ENCODE peak calls at places on chromosomes 13 and 19, in four cellular contexts. One of them, this sample, is unnamed.

GRCh38 chr19:4620675-4621074 is 18.6 kb upstream of the TNFAIP8L1 start:
- DNase-seq in GM12878: no peak
- DNase-seq in HepG2: no peak
- DNase-seq in K562: peak; percentile 36
- DNase-seq in this sample: no peak

GRCh38 chr19:18481505-18482222 is 40.2 kb downstream of the ELL start:
- DNase-seq in K562: no peak
- DNase-seq in HepG2: no peak
- DNase-seq in GM12878: no peak
- DNase-seq in this sample: no peak

GRCh38 chr13:110524484-110525254 is 36.9 kb downstream of the RAB20 start:
- DNase-seq in K562: no peak
- DNase-seq in GM12878: no peak
- DNase-seq in HepG2: no peak
- DNase-seq in this sample: no peak

GRCh38 chr19:5805465-5806132 is 732 bp downstream of the NRTN start:
- DNase-seq in HepG2: peak; percentile 65
- DNase-seq in K562: peak; percentile 86
- DNase-seq in GM12878: no peak
- DNase-seq in this sample: peak; percentile 85

GRCh38 chr13:83221813-83222241 is 660.4 kb downstream of the SLITRK1 start:
- DNase-seq in GM12878: no peak
- DNase-seq in K562: no peak
- DNase-seq in HepG2: no peak
- DNase-seq in this sample: no peak

GRCh38 chr13:111093634-111094033 is 21.5 kb upstream of the ARHGEF7 start:
- DNase-seq in K562: no peak
- DNase-seq in HepG2: no peak
- DNase-seq in GM12878: no peak
- DNase-seq in this sample: no peak

GRCh38 chr13:113275387-113275786 is 21.7 kb upstream of the LAMP1 start:
- DNase-seq in K562: peak; percentile 65
- DNase-seq in HepG2: peak; percentile 84
- DNase-seq in GM12878: no peak
- DNase-seq in this sample: peak; percentile 39

GRCh38 chr19:40604647-40605200 is 3.6 kb downstream of the LTBP4 start:
- DNase-seq in K562: peak; percentile 40
- DNase-seq in HepG2: no peak
- DNase-seq in GM12878: no peak
- DNase-seq in this sample: no peak

GRCh38 chr13:100203696-100204367 is 114.9 kb downstream of the PCCA start:
- DNase-seq in K562: no peak
- DNase-seq in GM12878: no peak
- DNase-seq in HepG2: no peak
- DNase-seq in this sample: no peak

GRCh38 chr13:43303040-43303729 is 279.8 kb downstream of the DNAJC15 start:
- DNase-seq in K562: no peak
- DNase-seq in GM12878: no peak
- DNase-seq in HepG2: peak; percentile 12
- DNase-seq in this sample: peak; percentile 55

GRCh38 chr13:50403311-50403710 is 388.1 kb downstream of the KCNRG start:
- DNase-seq in HepG2: peak; percentile 78
- DNase-seq in GM12878: no peak
- DNase-seq in K562: no peak
- DNase-seq in this sample: no peak

GRCh38 chr19:14562660-14563589 is 8.9 kb downstream of the NDUFB7 start:
- DNase-seq in K562: no peak
- DNase-seq in HepG2: no peak
- DNase-seq in GM12878: no peak
- DNase-seq in this sample: no peak

GRCh38 chr19:14563590-14563926 is 8.3 kb downstream of the NDUFB7 start:
- DNase-seq in K562: no peak
- DNase-seq in HepG2: no peak
- DNase-seq in GM12878: no peak
- DNase-seq in this sample: no peak

GRCh38 chr19:14560776-14561108 is 11.1 kb downstream of the NDUFB7 start:
- DNase-seq in K562: no peak
- DNase-seq in HepG2: no peak
- DNase-seq in GM12878: no peak
- DNase-seq in this sample: no peak

GRCh38 chr19:14561249-14561648 is 10.6 kb downstream of the NDUFB7 start:
- DNase-seq in HepG2: no peak
- DNase-seq in GM12878: no peak
- DNase-seq in K562: no peak
- DNase-seq in this sample: no peak

DNA sequence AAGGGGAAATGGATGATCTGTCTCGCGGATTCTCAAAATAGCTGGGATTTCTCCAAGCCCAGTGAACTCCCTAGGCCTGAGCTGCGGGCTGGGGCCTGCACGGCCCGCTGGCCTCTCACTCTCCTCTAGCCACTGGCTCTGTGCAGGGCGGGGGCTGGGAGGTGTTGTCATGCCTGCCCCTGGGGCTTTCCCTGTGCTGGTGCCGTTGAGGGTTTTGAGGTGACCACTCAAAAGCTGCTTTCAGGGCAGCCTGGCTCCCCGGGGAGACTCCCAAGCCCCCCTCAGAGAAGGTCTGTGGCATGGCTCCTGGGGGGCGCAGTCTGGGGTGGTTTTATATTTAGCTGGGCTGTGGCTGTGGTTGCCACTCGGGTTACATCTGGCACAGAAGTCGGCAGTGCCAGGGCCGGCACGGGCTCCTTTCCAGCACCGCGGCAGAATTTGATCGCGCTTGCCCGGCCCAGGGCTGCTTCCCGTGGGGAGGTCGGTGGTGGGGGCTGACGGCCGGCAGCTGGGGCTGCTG is 10.0 kb downstream of the NDUFB7 start:
- DNase-seq in HepG2: no peak
- DNase-seq in GM12878: no peak
- DNase-seq in K562: no peak
- DNase-seq in this sample: no peak
- TF ChIP-seq TARDBP in HepG2: no peak
- TF ChIP-seq TARDBP in GM12878: no peak
- TF ChIP-seq TARDBP in K562: no peak
- TF ChIP-seq TARDBP in this sample: no peak

GRCh38 chr13:20190481-20191310 is 2.0 kb downstream of the GJB2 start:
- DNase-seq in GM12878: no peak
- DNase-seq in HepG2: no peak
- DNase-seq in K562: no peak
- DNase-seq in this sample: no peak
- TF ChIP-seq TARDBP in GM12878: no peak
- TF ChIP-seq TARDBP in HepG2: no peak
- TF ChIP-seq TARDBP in K562: no peak
- TF ChIP-seq TARDBP in this sample: no peak

GRCh38 chr19:55668603-55669348 is 6.2 kb upstream of the EPN1 start:
- DNase-seq in K562: no peak
- DNase-seq in GM12878: no peak
- DNase-seq in HepG2: no peak
- DNase-seq in this sample: no peak

GRCh38 chr19:55671054-55671378 is 4.0 kb upstream of the EPN1 start:
- DNase-seq in K562: no peak
- DNase-seq in GM12878: no peak
- DNase-seq in HepG2: no peak
- DNase-seq in this sample: no peak

GRCh38 chr19:55672418-55672817 is 2.6 kb upstream of the EPN1 start:
- DNase-seq in HepG2: no peak
- DNase-seq in GM12878: no peak
- DNase-seq in K562: peak; percentile 52
- DNase-seq in this sample: no peak

GRCh38 chr19:55669418-55670279 is 5.4 kb upstream of the EPN1 start:
- DNase-seq in GM12878: no peak
- DNase-seq in HepG2: no peak
- DNase-seq in K562: no peak
- DNase-seq in this sample: no peak

DNA sequence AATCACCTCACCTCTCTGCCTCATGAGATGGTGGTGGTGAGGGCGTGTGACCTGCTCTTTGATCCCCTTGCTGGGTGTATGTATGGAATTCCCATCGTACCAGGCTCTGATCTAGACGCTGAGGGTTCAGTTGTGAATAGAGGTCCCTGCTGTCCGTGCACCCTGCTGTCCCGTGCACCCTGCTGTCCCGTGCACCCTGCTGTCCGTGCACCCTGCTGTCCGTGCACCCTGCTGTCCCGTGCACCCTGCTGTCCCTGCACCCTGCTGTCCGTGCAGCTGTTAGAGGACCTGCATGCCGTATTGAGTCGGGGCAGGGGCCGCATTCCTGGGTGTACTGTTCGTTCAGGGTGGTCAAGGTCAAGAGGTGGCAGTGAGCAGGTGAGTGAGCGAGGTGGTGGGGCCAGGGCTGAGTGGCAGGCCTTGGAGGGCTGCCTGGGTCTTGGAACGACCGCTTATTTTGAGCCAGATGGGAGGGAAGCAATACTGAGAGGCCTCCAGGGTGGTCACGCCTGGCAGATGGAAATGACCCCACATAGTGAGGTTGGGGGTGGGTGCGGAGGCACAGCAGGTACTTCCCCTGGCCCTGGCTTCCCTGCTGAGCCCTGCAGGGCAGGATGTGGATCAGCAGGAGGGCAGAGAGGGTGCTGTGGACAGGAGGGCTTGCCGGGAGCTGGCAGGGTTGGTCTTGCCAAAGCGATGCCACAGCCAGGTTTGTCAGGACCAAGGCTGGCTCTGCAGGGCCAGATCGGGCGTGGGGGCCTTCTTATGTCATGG is 4.6 kb upstream of the EPN1 start:
- DNase-seq in K562: no peak
- DNase-seq in HepG2: no peak
- DNase-seq in GM12878: no peak
- DNase-seq in this sample: no peak
- TF ChIP-seq TARDBP in K562: no peak
- TF ChIP-seq TARDBP in HepG2: no peak
- TF ChIP-seq TARDBP in GM12878: no peak
- TF ChIP-seq TARDBP in this sample: no peak

DNA sequence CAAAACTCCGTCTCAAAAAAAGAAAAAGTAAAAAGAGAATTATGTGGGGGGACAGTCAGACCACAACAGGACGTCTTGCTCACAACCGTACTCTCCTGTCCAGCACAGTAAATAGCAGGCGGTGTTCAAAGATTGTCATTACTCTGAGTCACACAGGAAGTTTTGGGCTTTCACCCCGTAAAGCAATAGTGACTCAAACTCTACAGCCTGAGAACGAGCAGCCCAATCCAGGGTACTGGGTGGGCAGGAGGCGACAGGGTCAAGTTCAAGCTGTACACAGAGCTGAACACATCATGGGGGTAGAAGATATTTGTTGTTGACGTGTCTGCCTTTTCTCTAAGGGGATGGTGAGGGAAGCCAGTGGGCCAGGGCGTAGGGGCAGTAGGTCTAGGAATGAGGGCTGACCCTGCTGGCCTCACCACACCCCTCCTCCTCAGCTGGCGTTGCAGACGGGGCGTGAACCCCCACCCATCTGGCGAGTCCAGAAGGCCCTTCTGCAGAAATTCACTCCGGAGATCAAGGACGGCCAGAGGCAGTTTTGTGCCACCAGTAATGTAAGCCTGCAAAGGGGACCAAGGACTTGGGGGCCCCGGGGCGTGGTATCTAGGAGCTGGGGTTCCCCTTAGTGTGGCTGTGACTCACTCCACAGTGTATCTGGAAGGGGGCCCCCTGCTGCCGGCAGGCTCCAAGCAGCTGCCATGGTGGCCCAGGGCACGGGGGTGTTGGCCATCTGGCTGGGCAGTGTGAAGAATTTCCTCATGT is 23.3 kb downstream of the PRR12 start:
- DNase-seq in K562: no peak
- DNase-seq in HepG2: peak; percentile 51
- DNase-seq in GM12878: no peak
- DNase-seq in this sample: no peak
- TF ChIP-seq TARDBP in K562: no peak
- TF ChIP-seq TARDBP in HepG2: no peak
- TF ChIP-seq TARDBP in GM12878: no peak
- TF ChIP-seq TARDBP in this sample: no peak

GRCh38 chr13:23510544-23510916 is 59.7 kb upstream of the TNFRSF19 start:
- DNase-seq in HepG2: no peak
- DNase-seq in K562: no peak
- DNase-seq in GM12878: no peak
- DNase-seq in this sample: no peak
- TF ChIP-seq TARDBP in HepG2: no peak
- TF ChIP-seq TARDBP in K562: no peak
- TF ChIP-seq TARDBP in GM12878: no peak
- TF ChIP-seq TARDBP in this sample: no peak

DNA sequence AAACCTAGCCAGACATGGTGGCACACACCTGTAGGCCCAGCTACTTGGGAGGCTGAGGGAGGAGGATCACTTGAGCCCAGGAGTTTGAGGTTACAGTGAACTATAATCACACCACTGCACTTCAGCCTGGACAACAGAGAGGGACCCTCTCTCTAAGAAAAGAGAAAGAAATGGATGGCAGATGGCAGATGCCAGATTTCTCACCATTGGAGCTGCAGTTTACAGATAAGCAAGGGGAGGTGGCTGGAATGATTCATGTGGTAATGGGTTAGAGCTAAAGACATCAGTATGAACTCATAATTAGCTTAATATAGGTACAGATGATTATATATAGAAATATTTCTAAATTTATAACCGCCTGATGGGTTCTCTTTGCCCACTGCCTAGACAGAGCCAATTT is 80.1 kb upstream of the IPO5 start:
- DNase-seq in GM12878: no peak
- DNase-seq in HepG2: no peak
- DNase-seq in K562: no peak
- DNase-seq in this sample: no peak
- TF ChIP-seq TARDBP in GM12878: no peak
- TF ChIP-seq TARDBP in HepG2: no peak
- TF ChIP-seq TARDBP in K562: no peak
- TF ChIP-seq TARDBP in this sample: no peak

DNA sequence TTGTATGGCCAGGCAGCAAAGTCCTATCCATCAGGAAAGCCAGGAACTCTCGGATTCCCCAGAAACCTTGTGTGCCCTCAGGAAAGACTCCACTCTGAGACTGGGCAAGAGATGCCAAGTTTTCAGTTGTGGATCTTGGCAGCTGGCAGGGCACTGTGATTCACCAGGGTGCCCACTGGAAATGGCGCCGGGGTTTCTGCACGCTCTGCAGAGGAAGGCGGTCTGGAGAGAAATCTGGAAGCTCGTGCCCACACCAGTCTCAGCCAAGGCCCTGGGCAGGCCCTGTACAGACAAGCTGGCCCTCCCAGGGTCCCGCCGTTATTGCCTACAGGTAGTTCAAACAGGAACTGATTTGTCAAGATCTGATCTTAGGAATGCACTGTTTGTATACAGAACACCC is 4.9 kb downstream of the NAPA start:
- DNase-seq in GM12878: no peak
- DNase-seq in K562: no peak
- DNase-seq in HepG2: no peak
- DNase-seq in this sample: no peak
- TF ChIP-seq TARDBP in GM12878: no peak
- TF ChIP-seq TARDBP in K562: no peak
- TF ChIP-seq TARDBP in HepG2: no peak
- TF ChIP-seq TARDBP in this sample: no peak

This sample was measured in HEK293T.